ENCODE peak calls at places on chromosomes 6 and 20, in ten cellular contexts. Y is Right ventricle myocardium superior; G is HT-29; B is GM04504; H is IMR-90; C is HEK293T; O is stimulated activated CD8-positive, alpha-beta memory T cell treated with anti-CD3 and anti-CD28 coated beads, Interleukin-12 subunit alpha, Interleukin-12 subunit beta, amount 100 ng/mL, for 1 hour; D is heart left ventricle; K is substantia nigra; P is colonic mucosa. V is an unnamed sample.

GRCh38 chr20:59149678-59150504 is 13.7 kb upstream of the ZNF831 start:
- DNase-seq in Y (peak; percentile 50), G (no peak), B (no peak), H (no peak), C (no peak), O (peak; percentile 57), D (peak; percentile 35), K (no peak), P (no peak), V (no peak)

GRCh38 chr6:167336818-167337217 is 11.9 kb downstream of the TTLL2 start:
- DNase-seq in Y (no peak), G (no peak), B (no peak), H (no peak), C (no peak), O (no peak), D (no peak), K (no peak), P (no peak), V (no peak)

GRCh38 chr6:558089-558488 is 98.8 kb downstream of the HUS1B start:
- DNase-seq in Y (no peak), G (peak; percentile 16), B (no peak), H (no peak), C (no peak), O (no peak), D (no peak), K (no peak), P (no peak), V (no peak)

GRCh38 chr20:56359212-56360132 is 698 bp downstream of the FAM210B start:
- DNase-seq in Y (peak; percentile 71), G (peak; percentile 75), B (peak; percentile 29), H (peak; percentile 73), C (peak; percentile 55), O (no peak), D (peak; percentile 68), K (peak; percentile 26), P (peak; percentile 40), V (no peak)

GRCh38 chr6:168948002-168948401 is 305.6 kb downstream of the THBS2 start:
- DNase-seq in Y (no peak), G (no peak), B (no peak), H (no peak), C (no peak), O (no peak), D (no peak), K (no peak), P (no peak), V (no peak)

GRCh38 chr6:18323935-18324707 is 59.8 kb upstream of the DEK start:
- DNase-seq in Y (no peak), G (peak; percentile 77), B (no peak), H (peak; percentile 61), C (peak; percentile 53), O (no peak), D (no peak), K (no peak), P (no peak), V (peak; percentile 7)

GRCh38 chr6:137155830-137156229 is 17.6 kb downstream of the IL22RA2 start:
- DNase-seq in Y (no peak), G (no peak), B (no peak), H (no peak), C (no peak), O (no peak), D (no peak), K (no peak), P (no peak), V (no peak)

GRCh38 chr6:30700340-30700739 is 9.6 kb upstream of the NRM start:
- DNase-seq in Y (no peak), G (no peak), B (no peak), H (no peak), C (no peak), O (no peak), D (peak; percentile 61), K (no peak), P (no peak), V (no peak)

GRCh38 chr20:46998497-46999190 is 104.0 kb downstream of the EYA2 start:
- DNase-seq in Y (no peak), G (no peak), B (no peak), H (no peak), C (no peak), O (no peak), D (no peak), K (no peak), P (peak; percentile 32), V (no peak)

GRCh38 chr20:53337419-53338101 is 256.1 kb downstream of the ZNF217 start:
- DNase-seq in Y (no peak), G (no peak), B (no peak), H (no peak), C (no peak), O (no peak), D (no peak), K (no peak), P (no peak), V (no peak)

GRCh38 chr6:54802775-54803631 is 43.6 kb upstream of the FAM83B start:
- DNase-seq in Y (no peak), G (peak; percentile 13), B (peak; percentile 13), H (peak; percentile 83), C (no peak), O (no peak), D (no peak), K (no peak), P (no peak), V (no peak)

GRCh38 chr6:100806280-100806679 is 74.8 kb downstream of the ASCC3 start:
- DNase-seq in Y (no peak), G (no peak), B (no peak), H (no peak), C (no peak), O (no peak), D (no peak), K (no peak), P (no peak), V (no peak)

GRCh38 chr6:134894800-134895199 is 55.1 kb downstream of the ALDH8A1 start:
- DNase-seq in Y (no peak), G (no peak), B (no peak), H (no peak), C (no peak), O (no peak), D (no peak), K (no peak), P (no peak), V (no peak)

GRCh38 chr6:29708432-29709177 is 14.6 kb upstream of the HLA-F start:
- DNase-seq in Y (no peak), G (no peak), B (no peak), H (no peak), C (no peak), O (peak; percentile 46), D (no peak), K (no peak), P (no peak), V (no peak)

GRCh38 chr20:43187476-43188233 is 2.1 kb downstream of the PTPRT start:
- DNase-seq in Y (peak; percentile 82), G (peak; percentile 86), B (peak; percentile 18), H (peak; percentile 44), C (peak; percentile 75), O (peak; percentile 18), D (peak; percentile 65), K (peak; percentile 65), P (peak; percentile 70), V (no peak)

GRCh38 chr20:1415667-1416468 is 23.0 kb upstream of the FKBP1A start:
- DNase-seq in Y (no peak), G (peak; percentile 91), B (peak; percentile 69), H (peak; percentile 97), C (no peak), O (no peak), D (no peak), K (no peak), P (no peak), V (no peak)

GRCh38 chr6:44176935-44177509 is 18.4 kb downstream of the CAPN11 start:
- DNase-seq in Y (no peak), G (no peak), B (no peak), H (no peak), C (no peak), O (no peak), D (no peak), K (no peak), P (no peak), V (peak; percentile 54)

GRCh38 chr6:166751051-166751595 is 124.1 kb upstream of the RPS6KA2 start:
- DNase-seq in Y (no peak), G (peak; percentile 69), B (no peak), H (no peak), C (no peak), O (no peak), D (no peak), K (no peak), P (no peak), V (no peak)

GRCh38 chr20:55186228-55186627 is 710.8 kb downstream of the DOK5 start:
- DNase-seq in Y (no peak), G (no peak), B (no peak), H (no peak), C (no peak), O (no peak), D (no peak), K (no peak), P (no peak), V (no peak)

GRCh38 chr20:49149281-49150045 is 38.7 kb downstream of the STAU1 start:
- DNase-seq in Y (no peak), G (no peak), B (no peak), H (no peak), C (no peak), O (no peak), D (no peak), K (no peak), P (no peak), V (no peak)

GRCh38 chr20:47198254-47198671 is 158.2 kb downstream of the ZMYND8 start:
- DNase-seq in Y (no peak), G (no peak), B (no peak), H (peak; percentile 34), C (no peak), O (no peak), D (no peak), K (no peak), P (no peak), V (no peak)

GRCh38 chr6:2977799-2978558 is 6.6 kb upstream of the SERPINB6 start:
- DNase-seq in Y (no peak), G (no peak), B (no peak), H (no peak), C (no peak), O (no peak), D (no peak), K (no peak), P (peak; percentile 15), V (no peak)

GRCh38 chr6:2275207-2275891 is 29.9 kb upstream of the GMDS start:
- DNase-seq in Y (no peak), G (no peak), B (no peak), H (peak; percentile 72), C (no peak), O (no peak), D (no peak), K (no peak), P (no peak), V (no peak)

GRCh38 chr6:125747589-125748533 is 1.6 kb upstream of the HEY2 start:
- DNase-seq in Y (peak; percentile 64), G (no peak), B (no peak), H (no peak), C (peak; percentile 44), O (no peak), D (peak; percentile 68), K (peak; percentile 57), P (peak; percentile 33), V (no peak)

GRCh38 chr6:36028088-36028886 is 679 bp downstream of the MAPK14 start:
- DNase-seq in Y (peak; percentile 55), G (peak; percentile 60), B (peak; percentile 6), H (peak; percentile 12), C (peak; percentile 16), O (peak; percentile 19), D (peak; percentile 61), K (peak; percentile 54), P (peak; percentile 52), V (no peak)

V was measured in CMK.